ENCODE peak calls at places on chromosome 10, in four cellular contexts. M is NCI-H1092, Z is NCI-H446, H is tibial artery. N is an unnamed sample.

GRCh38 chr10:79184141-79184625 is 115.4 kb downstream of the ZMIZ1 start:
- DNase-seq in M (peak; percentile 48), Z (no peak), H (no peak), N (no peak)

GRCh38 chr10:86857097-86857825 is 100.2 kb downstream of the MMRN2 start:
- DNase-seq in M (no peak), Z (no peak), H (no peak), N (no peak)

GRCh38 chr10:112969542-112969941 is 19.5 kb downstream of the TCF7L2 start:
- DNase-seq in M (no peak), Z (no peak), H (no peak), N (no peak)

GRCh38 chr10:95414016-95414830 is 123.4 kb upstream of the PDLIM1 start:
- DNase-seq in M (no peak), Z (no peak), H (no peak), N (no peak)

GRCh38 chr10:103661198-103661950 is 167.9 kb downstream of the NEURL1 start:
- DNase-seq in M (no peak), Z (peak; percentile 57), H (peak; percentile 95), N (peak; percentile 23)

GRCh38 chr10:100723180-100723579 is 22.2 kb upstream of the PAX2 start:
- DNase-seq in M (no peak), Z (no peak), H (no peak), N (no peak)

GRCh38 chr10:31129261-31129660 is 97.6 kb upstream of the ZNF438 start:
- DNase-seq in M (no peak), Z (peak; percentile 11), H (peak; percentile 62), N (no peak)

GRCh38 chr10:36385693-36386092 is 739.7 kb upstream of the ANKRD30A start:
- DNase-seq in M (no peak), Z (no peak), H (no peak), N (no peak)

GRCh38 chr10:70656489-70656888 is 15.8 kb upstream of the ADAMTS14 start:
- DNase-seq in M (no peak), Z (no peak), H (no peak), N (no peak)

GRCh38 chr10:104321716-104322415 is 16.4 kb downstream of the ITPRIP start:
- DNase-seq in M (no peak), Z (no peak), H (peak; percentile 17), N (no peak)

GRCh38 chr10:6306917-6307316 is 104.2 kb downstream of the PFKFB3 start:
- DNase-seq in M (no peak), Z (no peak), H (no peak), N (no peak)

GRCh38 chr10:44390585-44391072 is 5.7 kb upstream of the CXCL12 start:
- DNase-seq in M (no peak), Z (no peak), H (no peak), N (no peak)

GRCh38 chr10:75582102-75582501 is 150.7 kb downstream of the LRMDA start:
- DNase-seq in M (no peak), Z (no peak), H (no peak), N (no peak)

GRCh38 chr10:119270893-119271361 is 63.6 kb downstream of the GRK5 start:
- DNase-seq in M (no peak), Z (no peak), H (peak; percentile 72), N (no peak)

GRCh38 chr10:129870926-129871660 is 93.0 kb downstream of the EBF3 start:
- DNase-seq in M (peak; percentile 75), Z (peak; percentile 28), H (no peak), N (peak; percentile 75)

GRCh38 chr10:46542567-46543323 is 13.7 kb downstream of the GPRIN2 start:
- DNase-seq in M (no peak), Z (no peak), H (peak; percentile 22), N (no peak)

GRCh38 chr10:23047201-23048050 is 48.0 kb upstream of the MSRB2 start:
- DNase-seq in M (no peak), Z (no peak), H (no peak), N (no peak)

GRCh38 chr10:30114871-30115270 is 55.5 kb upstream of the JCAD start:
- DNase-seq in M (no peak), Z (no peak), H (peak; percentile 48), N (peak; percentile 42)

GRCh38 chr10:110834622-110835219 is 37.0 kb upstream of the PDCD4 start:
- DNase-seq in M (no peak), Z (no peak), H (peak; percentile 54), N (peak; percentile 94)

GRCh38 chr10:52999258-52999657 is 226.7 kb upstream of the MBL2 start:
- DNase-seq in M (no peak), Z (no peak), H (no peak), N (no peak)

GRCh38 chr10:33071857-33072256 is 113.8 kb upstream of the ITGB1 start:
- DNase-seq in M (no peak), Z (no peak), H (no peak), N (no peak)

GRCh38 chr10:28558923-28559508 is 26.1 kb downstream of the WAC start:
- DNase-seq in M (no peak), Z (no peak), H (no peak), N (no peak)

GRCh38 chr10:124652701-124653100 is 91.5 kb downstream of the FAM53B start:
- DNase-seq in M (no peak), Z (no peak), H (no peak), N (no peak)

GRCh38 chr10:58326967-58327381 is 7.8 kb upstream of the UBE2D1 start:
- DNase-seq in M (no peak), Z (no peak), H (peak; percentile 47), N (no peak)

GRCh38 chr10:53846809-53847208 is 954.2 kb downstream of the PCDH15 start:
- DNase-seq in M (no peak), Z (no peak), H (no peak), N (no peak)

GRCh38 chr10:34641913-34642558 is 173.1 kb downstream of the PARD3 start:
- DNase-seq in M (no peak), Z (no peak), H (no peak), N (no peak)

GRCh38 chr10:44982114-44982460 is 3.5 kb upstream of the DEPP1 start:
- DNase-seq in M (no peak), Z (no peak), H (peak; percentile 80), N (no peak)

GRCh38 chr10:9137368-9137767 is 1082.9 kb downstream of the GATA3 start:
- DNase-seq in M (no peak), Z (no peak), H (no peak), N (no peak)